ENCODE peak calls at places on chromosomes 11 and 22, in eight cellular contexts. E, V, T, P, L, Y, R and S are unnamed samples.

GRCh38 chr11:9861860-9862725 is 198.2 kb downstream of the SWAP70 start:
- DNase-seq in E (peak; percentile 22), V (peak; percentile 58), T (peak; percentile 27), P (no peak), L (peak; percentile 21), Y (peak; percentile 39), R (peak; percentile 75), S (no peak)

GRCh38 chr11:71266114-71266833 is 13.9 kb upstream of the SHANK2 start:
- DNase-seq in E (no peak), V (no peak), T (no peak), P (no peak), L (no peak), Y (no peak), R (no peak), S (peak; percentile 69)

GRCh38 chr11:73662445-73663157 is 16.2 kb downstream of the PLEKHB1 start:
- DNase-seq in E (no peak), V (no peak), T (no peak), P (no peak), L (no peak), Y (no peak), R (peak; percentile 47), S (no peak)

GRCh38 chr22:49166746-49167145 is 660.9 kb downstream of the BRD1 start:
- DNase-seq in E (no peak), V (no peak), T (no peak), P (no peak), L (no peak), Y (no peak), R (no peak), S (no peak)

GRCh38 chr11:75099635-75100034 is 3.0 kb upstream of the OR2AT4 start:
- DNase-seq in E (no peak), V (no peak), T (no peak), P (no peak), L (no peak), Y (no peak), R (no peak), S (no peak)

GRCh38 chr22:35458547-35459422 is 58.8 kb downstream of the MCM5 start:
- DNase-seq in E (no peak), V (no peak), T (no peak), P (no peak), L (no peak), Y (no peak), R (no peak), S (no peak)

GRCh38 chr11:76790251-76790650 is 7.1 kb downstream of the TSKU start:
- DNase-seq in E (no peak), V (no peak), T (peak; percentile 3), P (peak; percentile 51), L (no peak), Y (no peak), R (no peak), S (peak; percentile 75)

GRCh38 chr11:92222701-92223100 is 1.9 kb upstream of the FAT3 start:
- DNase-seq in E (no peak), V (no peak), T (no peak), P (no peak), L (no peak), Y (no peak), R (no peak), S (no peak)

GRCh38 chr11:27514076-27514475 is 7.5 kb upstream of the LIN7C start:
- DNase-seq in E (no peak), V (no peak), T (peak; percentile 23), P (no peak), L (no peak), Y (no peak), R (no peak), S (no peak)

GRCh38 chr11:90246468-90246867 is 23.6 kb upstream of the CHORDC1 start:
- DNase-seq in E (no peak), V (no peak), T (no peak), P (no peak), L (no peak), Y (no peak), R (no peak), S (no peak)

GRCh38 chr11:109426442-109426841 is 4.5 kb downstream of the C11orf87 start:
- DNase-seq in E (no peak), V (no peak), T (no peak), P (no peak), L (no peak), Y (no peak), R (no peak), S (no peak)

GRCh38 chr22:42080287-42080686 is 787 bp downstream of the SMDT1 start:
- DNase-seq in E (peak; percentile 48), V (no peak), T (no peak), P (peak; percentile 82), L (no peak), Y (peak; percentile 75), R (peak; percentile 53), S (peak; percentile 86)

GRCh38 chr11:83102806-83103205 is 31.1 kb upstream of the RAB30 start:
- DNase-seq in E (no peak), V (no peak), T (no peak), P (no peak), L (no peak), Y (no peak), R (no peak), S (no peak)

GRCh38 chr11:2355000-2355644 is 22.0 kb upstream of the CD81 start:
- DNase-seq in E (no peak), V (no peak), T (no peak), P (no peak), L (no peak), Y (no peak), R (peak; percentile 80), S (no peak)

GRCh38 chr11:2347449-2347848 is 29.7 kb upstream of the CD81 start:
- DNase-seq in E (no peak), V (no peak), T (peak; percentile 70), P (no peak), L (no peak), Y (no peak), R (no peak), S (no peak)

GRCh38 chr11:2346586-2347335 is 30.3 kb upstream of the CD81 start:
- DNase-seq in E (no peak), V (no peak), T (no peak), P (no peak), L (no peak), Y (no peak), R (no peak), S (no peak)

GRCh38 chr11:2348986-2349385 is 28.1 kb upstream of the CD81 start:
- DNase-seq in E (no peak), V (no peak), T (no peak), P (no peak), L (no peak), Y (no peak), R (peak; percentile 59), S (no peak)

GRCh38 chr11:2351701-2352100 is 25.4 kb upstream of the CD81 start:
- DNase-seq in E (no peak), V (no peak), T (no peak), P (no peak), L (no peak), Y (no peak), R (no peak), S (no peak)
- H3K9me3 ChIP-seq in E (no peaks in the 10 kb centered on the region), V (no peaks in the 10 kb centered on the region), T (no peaks in the 10 kb centered on the region), P (peaks cover 7% of the 10 kb centered on the region), L (no peaks in the 10 kb centered on the region), Y (no peaks in the 10 kb centered on the region), R (peaks cover 17% of the 10 kb centered on the region), S (no peaks in the 10 kb centered on the region)

GRCh38 chr11:67247946-67248550 is 18.2 kb upstream of the GRK2 start:
- DNase-seq in E (no peak), V (no peak), T (no peak), P (no peak), L (no peak), Y (no peak), R (no peak), S (no peak)
- H3K4me1 ChIP-seq in E (no peaks in the 10 kb centered on the region), V (peaks cover 3% of the 10 kb centered on the region), T (peaks cover 28% of the 10 kb centered on the region), P (peaks cover 18% of the 10 kb centered on the region), L (no peaks in the 10 kb centered on the region), Y (peaks cover 25% of the 10 kb centered on the region), R (peaks cover 2% of the 10 kb centered on the region), S (peaks cover 32% of the 10 kb centered on the region)

DNA sequence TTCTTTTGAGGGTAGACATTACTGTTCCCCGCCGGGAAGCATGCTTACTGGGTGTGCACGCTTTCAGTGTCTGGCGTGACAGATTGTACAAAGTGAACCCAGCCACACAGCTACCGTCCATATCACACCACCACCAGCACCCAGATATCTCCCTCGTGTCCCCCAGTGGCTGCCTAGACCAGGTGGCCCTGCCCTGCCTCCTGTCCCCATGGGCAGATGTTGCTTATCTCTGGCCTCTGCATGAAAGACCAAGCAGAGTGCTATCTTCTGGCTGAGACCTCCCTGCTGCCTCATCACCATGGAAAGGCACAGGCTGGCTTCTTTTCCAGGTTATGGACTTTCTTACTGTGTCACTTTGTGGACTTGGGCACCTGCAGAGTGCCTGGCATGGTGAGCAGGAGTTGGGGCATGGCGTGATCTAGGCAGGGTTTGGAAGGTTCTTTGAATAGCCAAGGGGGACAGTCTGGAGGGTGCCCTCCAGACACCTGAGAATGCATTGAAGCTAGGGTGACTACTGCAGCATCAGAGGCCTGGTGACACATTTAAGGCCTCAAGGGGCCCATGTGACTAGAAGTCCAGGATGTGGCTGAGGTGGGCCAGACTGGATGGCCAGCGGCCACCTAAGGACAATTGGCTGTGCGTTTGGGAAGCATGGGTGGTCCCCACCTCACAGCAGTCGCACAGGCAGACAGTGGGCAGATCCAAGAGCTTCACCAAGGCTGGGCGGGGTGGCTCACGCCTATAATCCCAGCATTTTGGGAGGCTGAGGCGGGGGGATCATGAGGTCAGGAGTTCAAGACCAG is 4.7 kb downstream of the TANGO2 start:
- DNase-seq in E (no peak), V (no peak), T (no peak), P (peak; percentile 56), L (no peak), Y (peak; percentile 12), R (no peak), S (no peak)
- TF ChIP-seq POLR2A in E (no peak), V (no peak), T (no peak), P (no peak), L (no peak), Y (no peak), R (no peak), S (no peak)

GRCh38 chr11:16841984-16842383 is 103.5 kb downstream of the C11orf58 start:
- DNase-seq in E (no peak), V (no peak), T (no peak), P (no peak), L (no peak), Y (no peak), R (no peak), S (no peak)

GRCh38 chr11:16841481-16841880 is 103.0 kb downstream of the C11orf58 start:
- DNase-seq in E (no peak), V (no peak), T (no peak), P (no peak), L (no peak), Y (no peak), R (no peak), S (no peak)

GRCh38 chr11:16843307-16843706 is 104.9 kb downstream of the C11orf58 start:
- DNase-seq in E (no peak), V (no peak), T (no peak), P (no peak), L (no peak), Y (no peak), R (no peak), S (no peak)

GRCh38 chr11:16846305-16846704 is 107.9 kb downstream of the C11orf58 start:
- DNase-seq in E (no peak), V (no peak), T (no peak), P (no peak), L (no peak), Y (no peak), R (no peak), S (no peak)

DNA sequence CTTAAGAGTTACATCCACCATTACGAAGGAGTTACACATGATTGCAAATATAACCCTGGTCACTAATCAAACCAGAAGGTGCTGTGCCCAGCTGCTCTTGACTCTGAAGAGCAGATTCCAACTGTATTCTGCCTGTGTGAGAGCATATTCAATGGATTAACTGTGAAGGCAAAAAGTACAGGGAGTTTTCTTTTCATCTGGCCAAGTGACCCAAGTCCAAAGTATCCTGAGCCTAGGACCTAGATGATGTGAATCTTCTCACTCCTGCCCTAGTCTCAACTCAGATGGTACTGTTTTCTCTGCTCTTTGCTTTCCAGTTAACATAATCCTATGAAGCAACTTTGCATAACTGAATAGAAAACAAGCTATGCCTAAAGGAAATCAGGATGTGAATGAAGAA is 105.8 kb downstream of the C11orf58 start:
- DNase-seq in E (no peak), V (no peak), T (no peak), P (no peak), L (no peak), Y (no peak), R (no peak), S (no peak)
- H3K9me3 ChIP-seq in E (no peaks in the 10 kb centered on the region), V (no peaks in the 10 kb centered on the region), T (no peaks in the 10 kb centered on the region), P (no peaks in the 10 kb centered on the region), L (no peaks in the 10 kb centered on the region), Y (no peaks in the 10 kb centered on the region), R (no peaks in the 10 kb centered on the region), S (no peaks in the 10 kb centered on the region)